ENCODE peak calls at places on chromosomes 6 and 20, in four cellular contexts. S, U, I and J are unnamed samples.
A peak's percentile ranks its signal among the peaks of the same experiment; 100 is the strongest.

GRCh38 chr20:44181611-44182010 is 5.4 kb downstream of the JPH2 start:
- DNase-seq in I (no peak), S (no peak), U (no peak), J (no peak)

GRCh38 chr6:3330199-3330598 is 71.5 kb downstream of the PSMG4 start:
- DNase-seq in S (no peak), I (no peak), U (no peak), J (no peak)

GRCh38 chr6:141117869-141118268 is 1014.9 kb upstream of the GJE1 start:
- DNase-seq in U (no peak), S (no peak), I (no peak), J (no peak)

GRCh38 chr6:71977860-71978259 is 91.5 kb downstream of the RIMS1 start:
- DNase-seq in S (peak; percentile 0), I (no peak), U (no peak), J (no peak)

GRCh38 chr6:18632670-18633410 is 245.7 kb downstream of the RNF144B start:
- DNase-seq in I (no peak), S (peak; percentile 21), U (no peak), J (no peak)

GRCh38 chr6:15444881-15445280 is 199.0 kb downstream of the JARID2 start:
- DNase-seq in I (no peak), S (no peak), U (no peak), J (no peak)

GRCh38 chr20:37602634-37603033 is 75.0 kb upstream of the BLCAP start:
- DNase-seq in S (no peak), U (no peak), I (no peak), J (no peak)

GRCh38 chr6:27049863-27050781 is 197.4 kb upstream of the PRSS16 start:
- DNase-seq in U (no peak), S (no peak), I (no peak), J (no peak)

GRCh38 chr20:3933126-3933684 is 44.0 kb downstream of the PANK2 start:
- DNase-seq in U (no peak), S (peak; percentile 12), I (no peak), J (no peak)

GRCh38 chr6:41476407-41476806 is 69.8 kb upstream of the FOXP4 start:
- DNase-seq in I (no peak), S (no peak), U (no peak), J (no peak)

GRCh38 chr20:2751347-2751867 is 49.0 kb downstream of the CPXM1 start:
- DNase-seq in I (no peak), U (no peak), S (no peak), J (no peak)